ENCODE peak calls at places on chromosomes 4 and X, in six cellular contexts. S is neuronal stem cell; Z is right cardiac atrium; G is CD8-positive, alpha-beta T cell; V is A549; R is effector memory CD4-positive, alpha-beta T cell. M is an unnamed sample.

GRCh38 chr4:119035941-119036737 is 99.5 kb upstream of the MYOZ2 start:
- DNase-seq in R (no peak), V (no peak), Z (no peak), S (no peak), G (no peak), M (no peak)

GRCh38 chrX:22376369-22376768 is 103.7 kb downstream of the CBLL2 start:
- DNase-seq in V (no peak), R (no peak), G (no peak), Z (no peak), S (no peak), M (no peak)

GRCh38 chr4:6180841-6181631 is 19.3 kb downstream of the JAKMIP1 start:
- DNase-seq in Z (no peak), V (no peak), R (no peak), S (no peak), G (no peak), M (peak; percentile 44)

GRCh38 chrX:34653811-34654210 is 3.3 kb downstream of the TMEM47 start:
- DNase-seq in G (no peak), V (no peak), Z (no peak), R (no peak), S (peak; percentile 48), M (no peak)

GRCh38 chr4:8739820-8740665 is 131.6 kb downstream of the HMX1 start:
- DNase-seq in Z (no peak), G (no peak), R (no peak), S (no peak), V (no peak), M (no peak)

GRCh38 chr4:77022581-77023133 is 53.1 kb downstream of the CCNI start:
- DNase-seq in Z (no peak), G (no peak), R (no peak), S (peak; percentile 62), V (no peak), M (no peak)

GRCh38 chr4:169311643-169312365 is 41.0 kb upstream of the SH3RF1 start:
- DNase-seq in Z (no peak), S (peak; percentile 17), V (peak; percentile 45), R (no peak), G (no peak), M (no peak)

GRCh38 chrX:119512145-119512800 is 44.0 kb downstream of the SLC25A5 start:
- DNase-seq in Z (peak; percentile 31), R (no peak), V (peak; percentile 88), S (peak; percentile 27), G (no peak), M (no peak)

GRCh38 chr4:174365018-174365587 is 81.4 kb downstream of the CEP44 start:
- DNase-seq in Z (no peak), V (peak; percentile 53), G (no peak), S (peak; percentile 35), R (no peak), M (peak; percentile 17)

GRCh38 chr4:31334086-31334910 is 614.1 kb downstream of the PCDH7 start:
- DNase-seq in R (no peak), S (no peak), Z (no peak), V (no peak), G (no peak), M (no peak)

GRCh38 chr4:83658806-83659205 is 122.9 kb downstream of the GPAT3 start:
- DNase-seq in V (no peak), G (no peak), Z (no peak), S (no peak), R (no peak), M (no peak)

GRCh38 chrX:39813631-39814246 is 284.0 kb downstream of the BCOR start:
- DNase-seq in V (peak; percentile 50), Z (peak; percentile 87), S (no peak), G (no peak), R (no peak), M (no peak)

GRCh38 chrX:20361890-20362262 is 95.2 kb upstream of the RPS6KA3 start:
- DNase-seq in V (peak; percentile 91), S (no peak), Z (no peak), R (no peak), G (no peak), M (no peak)

GRCh38 chr4:26239796-26240195 is 81.0 kb upstream of the RBPJ start:
- DNase-seq in S (no peak), R (no peak), V (no peak), G (no peak), Z (peak; percentile 17), M (no peak)

GRCh38 chr4:112973897-112974296 is 75.6 kb upstream of the ANK2 start:
- DNase-seq in R (no peak), G (no peak), Z (no peak), S (no peak), V (no peak), M (no peak)

GRCh38 chr4:129808242-129808641 is 712.3 kb downstream of the C4orf33 start:
- DNase-seq in R (no peak), G (no peak), Z (no peak), V (no peak), S (no peak), M (no peak)

GRCh38 chr4:186557486-186557885 is 2.1 kb upstream of the MTNR1A start:
- DNase-seq in V (no peak), G (no peak), R (no peak), S (no peak), Z (no peak), M (no peak)

GRCh38 chrX:140180585-140180984 is 215.3 kb upstream of the CXorf66 start:
- DNase-seq in Z (no peak), V (no peak), S (no peak), G (no peak), R (no peak), M (no peak)

GRCh38 chr4:174210354-174210753 is 73.1 kb downstream of the FBXO8 start:
- DNase-seq in G (no peak), S (no peak), Z (no peak), R (no peak), V (no peak), M (no peak)

GRCh38 chr4:78265006-78265405 is 207.9 kb downstream of the FRAS1 start:
- DNase-seq in Z (no peak), R (no peak), V (no peak), S (no peak), G (no peak), M (no peak)

GRCh38 chrX:9312922-9313867 is 151.7 kb upstream of the TBL1X start:
- DNase-seq in G (peak; percentile 43), V (peak; percentile 39), S (no peak), R (peak; percentile 52), Z (peak; percentile 42), M (peak; percentile 60)

GRCh38 chr4:84220990-84221389 is 278.1 kb downstream of the NKX6-1 start:
- DNase-seq in S (no peak), V (no peak), R (no peak), G (no peak), Z (no peak), M (no peak)

DNA sequence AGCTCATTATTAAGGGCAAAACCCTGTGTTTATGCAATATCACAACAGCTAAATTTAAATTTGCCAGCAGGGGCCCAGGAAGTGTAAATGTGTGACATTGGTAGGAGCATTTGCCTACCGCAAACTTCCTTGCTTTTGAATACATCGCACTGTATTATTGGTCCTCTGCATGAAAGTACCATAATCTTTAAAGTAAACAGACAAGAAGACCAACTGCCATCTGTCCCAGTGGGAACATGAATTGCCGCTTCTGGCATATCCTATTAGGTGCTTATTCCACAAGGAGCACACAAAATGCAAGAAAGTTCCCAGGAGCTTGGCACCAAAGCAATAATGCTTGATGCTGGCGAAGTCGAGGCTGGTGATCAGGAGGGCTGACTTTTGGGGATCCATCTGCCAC is 51.3 kb downstream of the SOD3 start:
- DNase-seq in S (no peak), G (no peak), R (no peak), Z (no peak), V (no peak), M (no peak)
- H3K4me1 ChIP-seq in S (no peaks in the 10 kb centered on the region), G (no peaks in the 10 kb centered on the region), R (no peaks in the 10 kb centered on the region), Z (peaks cover 3% of the 10 kb centered on the region), V (peaks cover 14% of the 10 kb centered on the region), M (no peaks in the 10 kb centered on the region)

DNA sequence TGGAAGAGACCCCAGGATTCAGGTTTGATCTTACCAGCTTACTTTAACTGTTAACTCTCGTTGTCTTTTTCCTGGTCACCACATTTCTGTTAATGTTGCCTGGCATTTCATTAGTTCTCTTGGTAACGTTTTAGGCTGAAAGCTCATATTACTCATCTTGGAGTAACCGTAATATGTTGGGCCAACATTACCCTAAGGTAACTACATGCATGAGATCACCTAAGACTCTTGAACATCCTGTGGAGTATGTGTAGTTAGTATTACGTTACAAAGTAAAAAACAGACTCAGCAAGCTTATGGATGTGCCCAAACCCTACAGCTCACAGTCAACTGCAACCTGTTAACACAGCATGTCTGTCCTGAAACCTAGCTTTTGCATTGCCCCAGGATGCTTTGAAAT is 203.3 kb upstream of the HS3ST1 start:
- DNase-seq in S (no peak), R (no peak), G (no peak), V (no peak), Z (no peak), M (no peak)
- H3K4me1 ChIP-seq in S (peaks cover 4% of the 10 kb centered on the region), R (no peaks in the 10 kb centered on the region), G (no peaks in the 10 kb centered on the region), V (peaks cover 46% of the 10 kb centered on the region), Z (no peaks in the 10 kb centered on the region), M (no peaks in the 10 kb centered on the region)

DNA sequence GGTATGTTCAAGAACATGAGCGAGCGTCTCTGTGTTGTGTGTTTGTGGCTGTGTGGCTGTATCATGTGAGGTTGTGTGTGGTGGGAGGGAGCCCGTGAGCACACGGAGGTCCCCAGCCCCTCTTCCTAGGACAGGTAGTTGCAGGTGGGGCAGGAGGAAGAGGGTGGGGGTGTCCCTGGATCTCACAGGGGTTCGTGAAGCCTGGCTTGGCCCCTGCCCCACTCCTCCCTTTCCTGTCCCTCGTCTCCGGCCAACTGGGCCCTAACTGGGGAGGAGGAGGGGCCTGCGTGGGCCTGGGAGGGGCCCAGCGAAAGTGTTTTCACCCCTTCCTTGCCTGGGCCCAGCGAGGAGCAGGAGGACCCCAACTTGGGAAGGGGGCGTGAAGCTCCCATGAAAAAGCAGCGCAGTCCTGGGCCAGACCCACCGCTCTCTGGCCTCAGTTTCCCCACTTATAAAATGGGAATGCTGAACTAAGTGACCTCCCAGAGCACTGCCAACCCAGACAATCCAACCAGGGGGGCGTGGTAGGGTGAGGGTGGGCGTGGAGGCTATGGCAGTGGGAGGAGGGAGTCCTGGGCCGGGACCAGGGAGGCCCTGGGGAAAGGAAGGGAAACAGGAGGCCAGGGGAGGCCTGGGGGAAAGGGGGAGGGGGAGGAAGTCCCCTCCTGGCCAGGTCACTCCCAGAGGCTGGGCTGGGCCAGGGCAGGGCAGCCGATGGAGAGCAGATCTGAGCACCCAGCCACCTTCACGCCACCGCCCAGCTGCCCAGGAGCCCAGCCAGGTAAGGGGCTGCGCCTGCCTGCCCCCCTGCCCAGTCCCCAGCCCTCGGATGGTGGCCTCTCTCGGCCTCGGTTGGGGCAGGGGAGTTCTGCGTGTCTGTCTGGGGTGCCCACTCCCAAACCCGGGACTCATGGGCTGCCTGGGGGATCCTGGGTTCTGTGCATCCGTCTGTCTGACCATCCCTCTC is at the start of gene AVPR2:
- DNase-seq in V (no peak), G (no peak), R (no peak), Z (peak; percentile 46), S (no peak), M (no peak)
- H3K4me1 ChIP-seq in V (peaks cover 26% of the 10 kb centered on the region), G (peaks cover 60% of the 10 kb centered on the region), R (peaks cover 29% of the 10 kb centered on the region), Z (no peaks in the 10 kb centered on the region), S (peaks cover 12% of the 10 kb centered on the region), M (peaks cover 35% of the 10 kb centered on the region)

GRCh38 chr4:1167244-1167949 is 5.0 kb downstream of the SPON2 start:
- DNase-seq in V (peak; percentile 35), Z (peak; percentile 82), R (peak; percentile 75), S (peak; percentile 77), G (peak; percentile 79), M (peak; percentile 84)
- H3K4me1 ChIP-seq in V (peaks cover 4% of the 10 kb centered on the region), Z (no peaks in the 10 kb centered on the region), R (peaks cover 27% of the 10 kb centered on the region), S (no peaks in the 10 kb centered on the region), G (peaks cover 28% of the 10 kb centered on the region), M (peaks cover 25% of the 10 kb centered on the region)